ENCODE peak calls at places on chromosomes 7 and 10, in six cellular contexts. X is testis, I is neural progenitor cell, P is foreskin fibroblast, V is RWPE1, G is lung. U is an unnamed sample.

GRCh38 chr10:5494611-5495010 is 4.8 kb downstream of the CALML5 start:
- DNase-seq in X (no peak), V (no peak), G (no peak), P (no peak), I (no peak), U (no peak)

GRCh38 chr10:70540089-70540788 is 61.7 kb downstream of the PALD1 start:
- DNase-seq in I (peak; percentile 64), G (no peak), X (peak; percentile 46), P (no peak), V (peak; percentile 26), U (no peak)

GRCh38 chr10:68106656-68107055 is 2.6 kb upstream of the MYPN start:
- DNase-seq in X (no peak), G (no peak), P (peak; percentile 88), V (no peak), I (no peak), U (peak; percentile 80)

GRCh38 chr10:3925184-3925583 is 140.2 kb upstream of the KLF6 start:
- DNase-seq in G (no peak), V (no peak), X (no peak), I (no peak), P (no peak), U (no peak)

GRCh38 chr10:127368937-127369336 is 172.5 kb upstream of the INSYN2A start:
- DNase-seq in X (no peak), I (no peak), V (no peak), G (no peak), P (no peak), U (no peak)

GRCh38 chr7:4790516-4790991 is 15.1 kb downstream of the AP5Z1 start:
- DNase-seq in V (no peak), X (no peak), I (no peak), G (no peak), P (no peak), U (no peak)

GRCh38 chr7:66847879-66848810 is 72.9 kb upstream of the TMEM248 start:
- DNase-seq in G (no peak), I (peak; percentile 12), X (no peak), P (peak; percentile 55), V (peak; percentile 41), U (no peak)

GRCh38 chr7:109864263-109864662 is 1226.7 kb upstream of the LRRN3 start:
- DNase-seq in G (no peak), V (no peak), I (peak; percentile 62), X (no peak), P (no peak), U (no peak)

DNA sequence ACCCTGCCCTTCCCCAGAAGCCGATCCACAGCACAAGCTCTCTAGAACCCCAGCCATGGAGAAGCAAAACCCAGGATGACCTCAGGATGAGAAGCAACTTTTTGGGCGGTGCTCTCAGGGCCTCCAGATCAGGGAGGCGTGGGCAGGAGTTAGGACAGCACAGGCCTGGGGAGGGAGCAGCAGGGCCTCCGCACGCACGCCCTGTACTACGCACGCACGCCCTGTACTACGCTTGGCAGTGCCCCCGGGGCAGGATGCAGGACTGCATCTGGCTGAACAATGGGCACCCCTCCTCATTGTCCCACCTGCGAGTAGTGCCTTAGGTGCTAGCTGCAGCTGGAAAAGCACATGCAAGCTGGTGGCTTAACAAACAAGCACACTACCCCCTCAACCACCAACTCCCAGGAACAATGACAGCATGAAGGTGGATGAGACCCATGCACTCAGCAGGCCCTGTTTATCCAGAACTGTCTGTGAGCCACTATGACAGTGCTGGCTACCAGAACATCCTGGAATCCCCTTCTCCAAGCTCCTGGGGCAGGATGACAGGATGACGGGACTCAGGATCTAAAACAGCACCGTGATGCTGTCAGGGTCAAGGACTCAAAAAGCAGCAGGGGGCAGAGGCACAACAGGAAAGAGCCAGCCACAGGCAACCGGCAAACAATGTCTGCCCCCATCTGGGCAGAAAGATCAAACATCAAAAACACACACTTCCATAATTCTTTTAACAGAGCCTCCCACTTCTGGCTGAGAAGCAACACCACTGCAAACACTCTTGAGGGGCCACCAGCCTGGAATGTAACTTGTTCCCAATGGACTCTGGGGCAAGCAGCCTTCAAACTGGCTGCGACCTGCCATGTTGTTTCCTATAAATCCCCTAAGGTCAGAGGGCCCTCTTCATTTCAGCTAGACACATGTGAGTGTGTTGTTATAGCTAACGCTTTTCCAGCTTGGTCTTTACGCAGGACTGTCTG is 11.7 kb downstream of the PODXL start:
- DNase-seq in I (no peak), P (no peak), X (no peak), G (no peak), V (no peak), U (no peak)
- TF ChIP-seq CTCF in I (no peak), P (peak; percentile 34), X (peak; percentile 25), G (no peak), V (no peak), U (peak; percentile 27)

DNA sequence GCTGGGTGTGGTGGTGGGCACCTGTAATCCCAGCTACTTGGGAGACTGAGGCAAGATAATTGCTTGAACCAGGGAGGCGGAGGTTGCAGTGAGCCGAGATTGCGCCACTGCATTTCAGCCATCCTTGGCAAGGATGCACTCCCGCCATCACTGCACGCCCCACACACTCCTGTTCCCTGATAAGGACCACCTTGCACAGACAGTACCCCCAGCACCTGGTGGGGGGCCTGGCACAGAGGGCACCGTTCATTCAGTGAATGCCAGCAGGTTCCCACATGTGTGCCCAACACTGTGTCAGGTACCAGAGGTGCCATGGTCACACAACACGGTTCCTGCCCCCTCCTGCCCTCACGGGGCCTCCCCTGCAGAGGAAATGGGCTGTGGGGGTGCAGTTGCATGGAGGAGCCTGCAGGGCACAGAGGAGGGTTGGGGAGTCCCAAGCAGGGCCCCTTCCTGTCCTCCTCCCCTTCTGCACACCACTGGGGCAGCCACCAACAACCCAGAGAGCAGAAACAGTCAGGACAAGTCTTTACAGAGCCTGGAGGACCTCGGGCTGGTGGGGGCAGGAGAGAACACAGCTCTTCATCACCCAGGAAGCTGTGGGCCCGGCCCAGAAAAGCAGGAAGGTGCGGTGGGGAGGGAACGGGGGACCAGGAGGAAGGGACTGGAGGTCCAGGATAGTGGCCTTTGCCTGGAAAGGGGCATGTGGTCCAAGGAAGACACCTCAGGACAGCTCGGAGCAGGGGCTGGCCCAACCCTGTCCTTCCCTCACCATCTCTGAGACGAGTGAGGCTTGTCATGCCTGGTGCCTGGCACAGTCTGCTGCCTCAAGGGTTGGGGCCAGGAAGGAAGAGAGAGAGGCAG is 7.1 kb downstream of the CRYGN start:
- DNase-seq in P (no peak), I (no peak), X (no peak), G (no peak), V (no peak), U (no peak)
- TF ChIP-seq CTCF in P (no peak), I (no peak), X (no peak), G (no peak), V (no peak), U (peak; percentile 2)

GRCh38 chr10:78437407-78437768 is 403.7 kb downstream of the RPS24 start:
- DNase-seq in P (no peak), G (no peak), V (no peak), I (no peak), X (no peak), U (no peak)

GRCh38 chr10:78436706-78437406 is 403.2 kb downstream of the RPS24 start:
- DNase-seq in I (no peak), G (no peak), X (no peak), V (no peak), P (no peak), U (no peak)

GRCh38 chr10:78436223-78436575 is 402.5 kb downstream of the RPS24 start:
- DNase-seq in P (no peak), G (no peak), X (no peak), V (no peak), I (peak; percentile 56), U (no peak)

GRCh38 chr10:78438907-78439809 is 405.5 kb downstream of the RPS24 start:
- DNase-seq in X (no peak), I (no peak), V (no peak), G (no peak), P (no peak), U (no peak)

DNA sequence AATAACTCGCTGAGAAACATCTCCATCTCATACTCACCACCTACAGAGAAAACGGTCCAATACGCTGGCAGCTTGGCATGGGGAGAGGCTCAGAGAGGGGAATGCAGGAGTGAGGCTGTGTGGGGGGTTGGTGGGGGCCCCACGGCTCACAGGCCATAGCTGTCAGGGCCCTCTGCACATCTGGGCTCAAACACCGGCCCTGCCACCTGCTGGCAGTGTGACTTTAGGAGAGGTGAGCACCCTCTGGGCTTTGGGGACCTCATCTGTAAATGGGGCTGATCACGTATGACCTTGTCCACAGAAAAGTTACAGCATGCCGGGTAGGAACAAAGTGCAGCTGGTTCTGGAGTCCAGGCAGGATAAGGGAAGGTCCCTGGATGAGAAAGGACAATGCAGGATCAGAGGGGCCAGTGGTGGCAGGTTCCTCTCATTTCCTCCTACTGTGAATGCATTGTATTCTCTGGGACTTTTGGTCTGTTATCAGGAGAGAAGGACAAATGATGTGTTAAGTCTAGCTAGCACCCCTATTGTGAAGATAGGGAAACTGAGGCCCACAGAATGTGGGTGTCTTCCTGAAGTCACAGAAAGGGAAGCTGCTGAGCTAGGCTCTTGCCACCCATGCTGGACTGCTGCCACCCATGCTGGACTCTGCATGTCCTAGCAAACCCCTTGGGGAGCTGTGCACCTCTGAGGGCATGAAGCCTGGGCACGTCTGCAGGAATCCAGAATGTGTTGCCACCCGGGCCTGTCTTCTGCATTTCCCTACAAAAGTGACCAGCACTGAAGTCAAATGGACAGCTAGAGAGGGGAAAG is 404.6 kb downstream of the RPS24 start:
- DNase-seq in I (no peak), G (no peak), V (no peak), P (no peak), X (no peak), U (no peak)
- TF ChIP-seq CTCF in I (no peak), G (no peak), V (no peak), P (no peak), X (no peak), U (no peak)

GRCh38 chr7:124764071-124764846 is 1.3 kb downstream of the GPR37 start:
- DNase-seq in I (peak; percentile 26), V (no peak), P (no peak), X (no peak), G (no peak), U (no peak)

GRCh38 chr7:124764847-124765400 is 668 bp downstream of the GPR37 start:
- DNase-seq in V (peak; percentile 12), X (peak; percentile 46), P (no peak), G (no peak), I (peak; percentile 62), U (no peak)

GRCh38 chr7:124762611-124763143 is 2.9 kb downstream of the GPR37 start:
- DNase-seq in P (no peak), V (no peak), X (no peak), G (no peak), I (no peak), U (no peak)

GRCh38 chr7:124768525-124768924 is 2.9 kb upstream of the GPR37 start:
- DNase-seq in V (no peak), X (no peak), P (no peak), G (no peak), I (no peak), U (no peak)

DNA sequence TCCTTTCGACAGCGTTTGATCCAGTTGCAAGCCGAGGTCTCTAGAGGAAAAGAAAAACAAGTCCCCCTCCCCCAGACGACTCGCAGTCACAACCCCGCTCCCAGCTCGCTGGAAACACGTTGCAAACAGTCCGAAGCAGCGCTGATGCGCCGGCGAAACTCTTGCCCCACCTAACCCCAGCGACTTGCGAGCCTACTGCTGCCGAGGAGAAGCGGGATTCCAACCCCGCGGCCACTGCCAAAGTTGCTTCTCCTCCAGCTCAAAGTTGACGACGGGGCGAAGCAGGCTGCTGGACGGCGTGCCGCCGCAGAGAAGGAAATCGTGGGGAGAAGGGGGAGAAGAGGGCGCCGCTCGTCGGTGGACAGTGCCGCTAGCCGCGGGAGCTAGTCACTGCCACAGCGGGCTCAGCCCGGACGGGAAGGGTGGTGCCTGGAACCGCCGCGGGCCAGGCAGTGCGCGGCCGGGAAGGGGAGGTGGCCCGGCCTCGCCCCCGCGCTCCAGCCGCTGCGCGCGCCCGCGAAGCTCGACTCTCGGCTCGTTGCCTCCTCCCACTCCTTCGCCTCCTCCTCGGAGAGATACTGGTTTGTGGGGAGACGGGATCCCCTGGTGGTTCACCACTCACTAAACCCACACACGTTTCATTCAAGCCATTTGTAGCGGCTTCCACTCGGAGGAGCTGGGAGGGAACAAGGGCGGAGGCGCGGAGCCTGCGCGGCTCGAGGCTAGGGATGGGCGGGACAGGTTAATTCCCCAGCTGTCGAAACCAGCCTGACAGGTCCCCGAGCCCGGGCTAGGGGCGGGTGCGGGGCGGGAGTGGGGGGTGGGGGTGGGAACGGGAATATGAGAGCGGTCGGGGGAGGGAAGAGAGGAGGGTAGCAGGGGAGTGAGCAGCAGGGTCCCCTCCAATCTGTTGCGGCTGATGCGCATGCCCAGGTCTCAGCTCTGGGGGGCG is at the start of gene GPR37:
- DNase-seq in V (peak; percentile 75), G (peak; percentile 58), P (peak; percentile 76), I (peak; percentile 84), X (peak; percentile 89), U (peak; percentile 12)
- TF ChIP-seq CTCF in V (peak; percentile 20), G (no peak), P (peak; percentile 21), I (peak; percentile 22), X (peak; percentile 54), U (peak; percentile 11)

U was measured in HFF-Myc.